ENCODE peak calls at places on chromosome 7, in eight cellular contexts. One of them, this sample, is unnamed.

GRCh38 chr7:157392256-157393037 is 55.6 kb downstream of the DNAJB6 start:
- DNase-seq in K562: no peak
- DNase-seq in GM13976: no peak
- DNase-seq in chondrocyte: no peak
- DNase-seq in natural killer cell: no peak
- DNase-seq in GM12865: no peak
- DNase-seq in OCI-LY7: no peak
- DNase-seq in foreskin fibroblast: no peak
- DNase-seq in this sample: no peak

GRCh38 chr7:1743481-1744230 is 73.6 kb downstream of the ELFN1 start:
- DNase-seq in foreskin fibroblast: no peak
- DNase-seq in OCI-LY7: no peak
- DNase-seq in chondrocyte: no peak
- DNase-seq in K562: no peak
- DNase-seq in natural killer cell: no peak
- DNase-seq in GM12865: no peak
- DNase-seq in GM13976: no peak
- DNase-seq in this sample: no peak

GRCh38 chr7:47253650-47254080 is 328.2 kb downstream of the TNS3 start:
- DNase-seq in K562: peak; percentile 38
- DNase-seq in GM13976: peak; percentile 26
- DNase-seq in OCI-LY7: no peak
- DNase-seq in GM12865: no peak
- DNase-seq in natural killer cell: no peak
- DNase-seq in chondrocyte: no peak
- DNase-seq in foreskin fibroblast: peak; percentile 84
- DNase-seq in this sample: no peak

GRCh38 chr7:98202367-98203195 is 8.7 kb upstream of the BHLHA15 start:
- DNase-seq in K562: no peak
- DNase-seq in GM12865: peak; percentile 98
- DNase-seq in OCI-LY7: peak; percentile 96
- DNase-seq in foreskin fibroblast: no peak
- DNase-seq in chondrocyte: no peak
- DNase-seq in natural killer cell: no peak
- DNase-seq in GM13976: peak; percentile 90
- DNase-seq in this sample: no peak

GRCh38 chr7:29287366-29287765 is 92.8 kb downstream of the CHN2 start:
- DNase-seq in OCI-LY7: no peak
- DNase-seq in foreskin fibroblast: peak; percentile 85
- DNase-seq in K562: no peak
- DNase-seq in GM12865: no peak
- DNase-seq in GM13976: no peak
- DNase-seq in chondrocyte: no peak
- DNase-seq in natural killer cell: no peak
- DNase-seq in this sample: no peak

GRCh38 chr7:32915041-32915536 is 23.5 kb upstream of the KBTBD2 start:
- DNase-seq in K562: no peak
- DNase-seq in GM12865: no peak
- DNase-seq in chondrocyte: no peak
- DNase-seq in foreskin fibroblast: no peak
- DNase-seq in GM13976: no peak
- DNase-seq in OCI-LY7: no peak
- DNase-seq in natural killer cell: no peak
- DNase-seq in this sample: no peak

GRCh38 chr7:127900735-127901685 is 130.2 kb downstream of the LRRC4 start:
- DNase-seq in GM12865: peak; percentile 74
- DNase-seq in GM13976: no peak
- DNase-seq in OCI-LY7: no peak
- DNase-seq in chondrocyte: no peak
- DNase-seq in K562: no peak
- DNase-seq in natural killer cell: no peak
- DNase-seq in foreskin fibroblast: no peak
- DNase-seq in this sample: no peak

GRCh38 chr7:105638942-105639495 is 57.7 kb upstream of the EFCAB10 start:
- DNase-seq in chondrocyte: no peak
- DNase-seq in OCI-LY7: no peak
- DNase-seq in foreskin fibroblast: no peak
- DNase-seq in GM13976: no peak
- DNase-seq in natural killer cell: no peak
- DNase-seq in GM12865: no peak
- DNase-seq in K562: no peak
- DNase-seq in this sample: no peak

GRCh38 chr7:101222275-101222830 is 4.4 kb downstream of the ZNHIT1 start:
- DNase-seq in K562: no peak
- DNase-seq in OCI-LY7: no peak
- DNase-seq in natural killer cell: no peak
- DNase-seq in foreskin fibroblast: no peak
- DNase-seq in chondrocyte: no peak
- DNase-seq in GM12865: no peak
- DNase-seq in GM13976: no peak
- DNase-seq in this sample: no peak

GRCh38 chr7:151754142-151754590 is 122.7 kb downstream of the PRKAG2 start:
- DNase-seq in GM12865: peak; percentile 46
- DNase-seq in natural killer cell: no peak
- DNase-seq in chondrocyte: peak; percentile 91
- DNase-seq in OCI-LY7: peak; percentile 66
- DNase-seq in foreskin fibroblast: peak; percentile 99
- DNase-seq in K562: peak; percentile 76
- DNase-seq in GM13976: peak; percentile 75
- DNase-seq in this sample: no peak

GRCh38 chr7:138164804-138165203 is 88.5 kb downstream of the AKR1D1 start:
- DNase-seq in GM13976: no peak
- DNase-seq in K562: no peak
- DNase-seq in natural killer cell: no peak
- DNase-seq in foreskin fibroblast: no peak
- DNase-seq in GM12865: no peak
- DNase-seq in OCI-LY7: no peak
- DNase-seq in chondrocyte: no peak
- DNase-seq in this sample: no peak

GRCh38 chr7:94908204-94909022 is 1.0 kb downstream of the PPP1R9A start:
- DNase-seq in GM13976: peak; percentile 18
- DNase-seq in K562: no peak
- DNase-seq in natural killer cell: no peak
- DNase-seq in chondrocyte: no peak
- DNase-seq in GM12865: no peak
- DNase-seq in foreskin fibroblast: peak; percentile 56
- DNase-seq in OCI-LY7: no peak
- DNase-seq in this sample: peak; percentile 71

GRCh38 chr7:100687740-100688592 is 6.1 kb downstream of the GIGYF1 start:
- DNase-seq in chondrocyte: no peak
- DNase-seq in GM13976: no peak
- DNase-seq in K562: peak; percentile 14
- DNase-seq in OCI-LY7: no peak
- DNase-seq in natural killer cell: no peak
- DNase-seq in GM12865: no peak
- DNase-seq in foreskin fibroblast: peak; percentile 56
- DNase-seq in this sample: no peak

GRCh38 chr7:100568176-100568935 is 5.3 kb downstream of the SAP25 start:
- DNase-seq in GM13976: no peak
- DNase-seq in GM12865: peak; percentile 40
- DNase-seq in OCI-LY7: no peak
- DNase-seq in foreskin fibroblast: no peak
- DNase-seq in natural killer cell: no peak
- DNase-seq in K562: no peak
- DNase-seq in chondrocyte: no peak
- DNase-seq in this sample: peak; percentile 65

GRCh38 chr7:22786290-22786932 is 36.2 kb downstream of the TOMM7 start:
- DNase-seq in GM13976: no peak
- DNase-seq in GM12865: no peak
- DNase-seq in natural killer cell: no peak
- DNase-seq in foreskin fibroblast: no peak
- DNase-seq in chondrocyte: no peak
- DNase-seq in K562: no peak
- DNase-seq in OCI-LY7: no peak
- DNase-seq in this sample: no peak

GRCh38 chr7:22793593-22794462 is 28.8 kb downstream of the TOMM7 start:
- DNase-seq in natural killer cell: no peak
- DNase-seq in chondrocyte: no peak
- DNase-seq in GM13976: no peak
- DNase-seq in foreskin fibroblast: no peak
- DNase-seq in OCI-LY7: no peak
- DNase-seq in K562: no peak
- DNase-seq in GM12865: no peak
- DNase-seq in this sample: no peak

GRCh38 chr7:22787936-22788335 is 34.7 kb downstream of the TOMM7 start:
- DNase-seq in GM13976: no peak
- DNase-seq in foreskin fibroblast: peak; percentile 26
- DNase-seq in K562: no peak
- DNase-seq in chondrocyte: no peak
- DNase-seq in GM12865: no peak
- DNase-seq in OCI-LY7: no peak
- DNase-seq in natural killer cell: no peak
- DNase-seq in this sample: no peak

DNA sequence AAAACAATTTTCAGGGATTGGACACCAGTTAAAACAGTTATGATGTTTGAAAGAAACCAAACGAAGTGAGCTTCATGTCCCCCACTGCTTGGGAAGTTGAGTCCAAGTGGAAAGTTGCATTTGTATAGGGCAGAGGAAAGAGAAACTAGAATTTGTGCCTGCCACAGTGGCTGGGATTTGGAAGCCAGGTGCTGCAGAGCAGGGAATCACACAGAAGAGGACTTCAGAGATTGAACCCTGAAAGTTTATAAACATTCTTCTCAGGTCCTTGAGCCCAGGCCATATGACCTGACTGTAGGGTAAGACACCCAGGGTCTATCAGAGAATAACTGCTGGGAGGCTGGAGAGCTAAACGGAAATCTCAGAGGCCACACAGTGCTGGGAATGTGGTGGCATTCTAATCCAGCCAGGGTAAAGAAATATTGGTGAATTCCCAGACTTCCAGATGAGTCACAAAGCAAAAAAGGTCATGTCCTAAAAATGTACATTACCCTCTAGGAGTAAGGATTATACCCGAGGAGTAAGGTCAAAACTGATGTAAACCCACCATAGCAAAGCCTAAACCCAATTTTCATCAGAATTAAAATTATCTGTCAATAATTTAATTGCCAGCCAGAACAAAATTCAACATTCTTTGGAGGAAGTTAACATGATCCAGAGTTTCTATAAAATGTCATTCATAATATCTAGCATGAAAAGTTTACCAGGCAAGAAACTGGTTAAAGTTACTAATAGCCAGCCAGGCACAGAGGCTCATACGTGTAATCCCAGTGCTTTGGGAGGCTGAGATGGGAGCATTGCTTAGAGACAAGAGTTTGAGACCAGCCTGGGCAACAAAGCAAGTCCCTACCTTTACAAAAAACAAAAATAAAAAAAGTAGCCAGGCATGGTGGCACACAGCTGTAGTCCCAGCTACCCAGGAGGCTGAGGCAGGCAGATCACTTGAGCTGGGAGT is 31.2 kb downstream of the TOMM7 start:
- DNase-seq in K562: no peak
- DNase-seq in GM12865: no peak
- DNase-seq in foreskin fibroblast: peak; percentile 57
- DNase-seq in GM13976: no peak
- DNase-seq in natural killer cell: no peak
- DNase-seq in OCI-LY7: no peak
- DNase-seq in chondrocyte: no peak
- DNase-seq in this sample: no peak
- TF ChIP-seq CTCF in K562: no peak
- TF ChIP-seq CTCF in GM12865: no peak
- TF ChIP-seq CTCF in foreskin fibroblast: no peak
- TF ChIP-seq CTCF in GM13976: no peak
- TF ChIP-seq CTCF in natural killer cell: no peak
- TF ChIP-seq CTCF in OCI-LY7: no peak
- TF ChIP-seq CTCF in chondrocyte: no peak
- TF ChIP-seq CTCF in this sample: no peak

GRCh38 chr7:16471933-16472332 is 6.4 kb upstream of the SOSTDC1 start:
- DNase-seq in GM12865: no peak
- DNase-seq in chondrocyte: no peak
- DNase-seq in foreskin fibroblast: no peak
- DNase-seq in K562: no peak
- DNase-seq in natural killer cell: no peak
- DNase-seq in GM13976: no peak
- DNase-seq in OCI-LY7: no peak
- DNase-seq in this sample: no peak
- TF ChIP-seq CTCF in GM12865: no peak
- TF ChIP-seq CTCF in chondrocyte: peak; percentile 8
- TF ChIP-seq CTCF in foreskin fibroblast: no peak
- TF ChIP-seq CTCF in K562: no peak
- TF ChIP-seq CTCF in natural killer cell: no peak
- TF ChIP-seq CTCF in GM13976: no peak
- TF ChIP-seq CTCF in OCI-LY7: no peak
- TF ChIP-seq CTCF in this sample: peak; percentile 59

DNA sequence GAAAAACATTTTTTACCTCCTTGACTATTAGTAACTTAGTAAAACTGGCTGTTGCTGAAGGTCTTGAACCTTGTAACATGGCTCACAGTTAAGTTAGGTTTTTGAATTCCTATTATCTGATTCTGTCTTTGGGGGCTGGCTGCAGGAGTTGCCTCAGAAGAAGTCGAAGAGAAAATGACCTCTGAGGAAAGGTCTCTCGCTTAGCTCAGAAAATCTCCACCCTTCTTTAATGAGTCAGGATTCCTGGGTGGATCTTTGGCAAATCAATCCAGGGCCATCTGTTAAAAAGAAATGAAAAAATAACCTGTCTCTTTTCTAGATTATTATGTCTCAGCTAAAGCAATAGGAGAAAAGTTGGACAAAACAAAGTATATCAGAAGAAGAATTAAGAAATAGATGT is 267.8 kb upstream of the SEMA3C start:
- DNase-seq in foreskin fibroblast: peak; percentile 72
- DNase-seq in GM12865: no peak
- DNase-seq in chondrocyte: no peak
- DNase-seq in natural killer cell: no peak
- DNase-seq in OCI-LY7: no peak
- DNase-seq in K562: no peak
- DNase-seq in GM13976: no peak
- DNase-seq in this sample: no peak
- TF ChIP-seq CTCF in foreskin fibroblast: no peak
- TF ChIP-seq CTCF in GM12865: no peak
- TF ChIP-seq CTCF in chondrocyte: no peak
- TF ChIP-seq CTCF in natural killer cell: no peak
- TF ChIP-seq CTCF in OCI-LY7: no peak
- TF ChIP-seq CTCF in K562: no peak
- TF ChIP-seq CTCF in GM13976: no peak
- TF ChIP-seq CTCF in this sample: no peak

GRCh38 chr7:52920977-52921376 is 114.5 kb upstream of the POM121L12 start:
- DNase-seq in chondrocyte: no peak
- DNase-seq in GM12865: no peak
- DNase-seq in K562: no peak
- DNase-seq in GM13976: no peak
- DNase-seq in foreskin fibroblast: no peak
- DNase-seq in natural killer cell: no peak
- DNase-seq in OCI-LY7: no peak
- DNase-seq in this sample: no peak

DNA sequence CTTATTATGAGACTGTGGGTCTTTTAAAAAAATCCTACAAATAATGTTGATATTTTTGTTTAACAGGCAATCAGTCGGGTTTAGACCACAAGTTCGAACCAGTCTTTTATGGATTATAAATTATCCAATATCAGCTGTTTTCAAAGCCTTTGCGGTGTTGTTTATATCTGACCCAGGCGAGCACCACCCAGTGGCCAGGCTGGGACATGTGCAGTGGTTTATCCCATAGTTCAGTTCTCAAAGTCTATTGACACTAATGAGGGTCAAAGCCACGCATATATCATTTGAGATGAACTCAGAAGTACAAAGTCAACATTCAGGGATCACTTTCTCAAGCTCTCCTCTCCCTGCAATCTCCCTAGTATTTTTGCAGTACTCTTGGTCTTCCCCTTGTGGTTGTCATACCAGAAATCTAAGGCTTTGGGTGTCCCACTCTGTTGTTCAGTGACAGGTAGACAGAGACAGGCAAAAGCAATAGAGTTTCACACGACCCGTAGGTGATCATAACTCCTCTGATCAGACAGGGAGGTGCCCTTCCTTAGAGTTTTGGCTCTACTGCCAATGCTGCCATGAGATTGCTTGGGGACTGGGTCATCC is 117.4 kb upstream of the POM121L12 start:
- DNase-seq in foreskin fibroblast: no peak
- DNase-seq in OCI-LY7: peak; percentile 4
- DNase-seq in GM12865: no peak
- DNase-seq in chondrocyte: no peak
- DNase-seq in GM13976: no peak
- DNase-seq in K562: peak; percentile 27
- DNase-seq in natural killer cell: no peak
- DNase-seq in this sample: no peak
- TF ChIP-seq CTCF in foreskin fibroblast: no peak
- TF ChIP-seq CTCF in OCI-LY7: peak; percentile 73
- TF ChIP-seq CTCF in GM12865: peak; percentile 6
- TF ChIP-seq CTCF in chondrocyte: peak; percentile 41
- TF ChIP-seq CTCF in GM13976: peak; percentile 20
- TF ChIP-seq CTCF in K562: peak; percentile 31
- TF ChIP-seq CTCF in natural killer cell: no peak
- TF ChIP-seq CTCF in this sample: peak; percentile 69